ENCODE peak calls at places on chromosomes 1 and 21, in nine cellular contexts. W is prostate gland, H is transverse colon, F is IMR-90, L is esophagus squamous epithelium, V is HCT116, E is A549, S is endothelial cell of umbilical vein, J is sigmoid colon. M is an unnamed sample.

GRCh38 chr1:55937840-55938375 is 641.5 kb downstream of the PLPP3 start:
- DNase-seq in W (no peak), H (no peak), F (no peak), L (no peak), V (no peak), E (no peak), S (no peak), J (no peak), M (no peak)

GRCh38 chr1:19809044-19809750 is 5.9 kb downstream of the RNF186 start:
- DNase-seq in W (no peak), H (peak), F (no peak), L (no peak), V (no peak), E (no peak), S (no peak), J (no peak), M (peak)

GRCh38 chr1:25873120-25873519 is 2.4 kb downstream of the PAQR7 start:
- DNase-seq in W (no peak), H (peak), F (no peak), L (no peak), V (no peak), E (no peak), S (no peak), J (peak), M (no peak)

GRCh38 chr1:244354810-244355278 is 96.9 kb downstream of the ADSS2 start:
- DNase-seq in W (no peak), H (no peak), F (peak), L (no peak), V (no peak), E (no peak), S (no peak), J (no peak), M (no peak)

GRCh38 chr1:243287652-243288051 is 31.8 kb downstream of the SDCCAG8 start:
- DNase-seq in W (no peak), H (no peak), F (peak), L (no peak), V (no peak), E (no peak), S (peak), J (no peak), M (no peak)

GRCh38 chr1:113456967-113457366 is 66.7 kb downstream of the MAGI3 start:
- DNase-seq in W (peak), H (no peak), F (peak), L (no peak), V (peak), E (peak), S (peak), J (peak), M (peak)

GRCh38 chr1:177753655-177754054 is 216.2 kb downstream of the SEC16B start:
- DNase-seq in W (no peak), H (no peak), F (no peak), L (no peak), V (no peak), E (no peak), S (no peak), J (no peak), M (no peak)

GRCh38 chr21:41891132-41891531 is 12.0 kb upstream of the PRDM15 start:
- DNase-seq in W (no peak), H (no peak), F (no peak), L (no peak), V (no peak), E (no peak), S (no peak), J (no peak), M (no peak)

GRCh38 chr1:204513117-204513716 is 3.0 kb upstream of the MDM4 start:
- DNase-seq in W (no peak), H (no peak), F (no peak), L (no peak), V (no peak), E (no peak), S (no peak), J (no peak), M (no peak)

GRCh38 chr1:31798086-31798432 is 17.8 kb downstream of the SPOCD1 start:
- DNase-seq in W (no peak), H (peak), F (no peak), L (no peak), V (no peak), E (no peak), S (peak), J (peak), M (no peak)

GRCh38 chr1:228465571-228466146 is 21.5 kb upstream of the RNF187 start:
- DNase-seq in W (no peak), H (no peak), F (no peak), L (no peak), V (no peak), E (no peak), S (no peak), J (no peak), M (no peak)

GRCh38 chr1:216140650-216141547 is 282.3 kb downstream of the USH2A start:
- DNase-seq in W (no peak), H (no peak), F (peak), L (no peak), V (no peak), E (no peak), S (no peak), J (no peak), M (no peak)

GRCh38 chr1:2148691-2149090 is 45.9 kb downstream of the FAAP20 start:
- DNase-seq in W (no peak), H (peak), F (no peak), L (no peak), V (no peak), E (no peak), S (peak), J (no peak), M (peak)

DNA sequence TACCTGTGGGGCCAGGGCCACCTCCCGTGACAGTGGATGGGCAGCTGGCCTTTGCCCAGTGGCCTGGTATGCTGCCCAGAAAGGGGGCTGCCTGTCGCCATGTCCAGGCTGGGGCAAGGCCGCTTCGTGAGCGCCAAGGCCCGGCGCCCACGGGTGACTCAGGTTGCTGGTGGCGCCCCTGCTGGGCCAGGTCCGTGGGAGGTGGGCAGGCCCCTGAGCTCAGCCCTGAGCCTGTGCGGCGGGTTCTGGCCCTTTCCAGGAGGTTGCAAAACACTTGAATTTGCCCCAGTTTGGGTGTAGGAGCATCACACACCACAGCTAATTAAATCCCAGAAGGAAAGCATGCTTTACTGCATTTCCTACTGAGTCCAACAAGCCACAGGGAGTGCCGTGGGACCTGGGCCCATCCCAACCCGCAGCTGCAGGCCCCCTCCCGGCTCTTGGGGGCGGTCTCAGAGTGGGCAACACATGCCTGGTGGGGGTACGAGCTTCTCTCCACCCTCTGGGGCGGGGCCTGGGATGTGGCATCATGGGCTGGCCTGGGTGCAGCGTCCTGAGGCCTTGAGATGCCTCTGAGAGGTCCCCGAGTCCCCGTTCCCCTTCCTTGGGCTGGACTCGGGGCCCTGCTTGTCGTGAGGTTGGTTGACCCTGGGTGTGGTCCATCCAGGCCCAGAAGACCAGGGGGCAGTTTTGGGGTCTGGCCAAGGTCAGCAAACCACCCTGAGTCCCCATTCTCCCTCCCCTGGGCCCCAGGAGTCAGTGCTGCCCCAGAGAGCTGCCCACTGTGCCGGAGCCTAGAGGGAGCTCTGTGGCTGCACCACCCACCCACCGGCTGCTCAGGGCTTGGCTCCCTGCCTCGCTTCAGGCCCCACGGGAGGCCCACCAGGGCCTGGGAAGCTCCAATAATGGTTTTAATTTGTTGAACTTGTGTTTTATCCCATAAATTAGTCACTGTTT is 160.0 kb downstream of the PEX14 start:
- DNase-seq in W (peak), H (no peak), F (no peak), L (no peak), V (no peak), E (no peak), S (no peak), J (no peak), M (no peak)
- TF ChIP-seq POLR2A in W (no peak), H (no peak), F (no peak), L (no peak), V (no peak), E (no peak), S (no peak), J (no peak), M (no peak)

DNA sequence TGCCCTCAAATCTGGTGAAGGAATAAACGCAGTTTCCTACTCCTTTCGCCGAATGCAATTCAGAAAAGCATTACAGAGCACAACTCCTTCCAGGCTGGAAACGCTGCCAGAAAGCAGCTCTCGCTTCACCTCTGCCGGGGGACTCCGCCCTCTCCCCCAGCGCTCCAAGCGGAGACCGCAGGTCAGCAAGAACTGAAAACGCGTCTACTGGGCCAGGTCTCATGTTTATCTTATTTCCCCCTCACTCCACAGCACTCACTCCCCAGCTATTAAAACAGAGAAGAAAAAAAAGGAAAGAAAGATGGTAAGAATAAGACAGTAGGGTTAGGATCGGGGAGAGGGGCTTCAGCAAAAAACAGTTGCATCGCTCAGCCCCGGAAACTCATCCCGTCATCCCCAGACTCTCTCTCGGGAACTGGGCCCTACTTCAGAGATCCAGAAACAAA is 833 bp upstream of the RCOR3 start:
- DNase-seq in W (peak), H (peak), F (peak), L (peak), V (no peak), E (peak), S (peak), J (peak), M (peak)
- TF ChIP-seq CTCF in W (no peak), H (no peak), F (no peak), L (no peak), V (peak), E (no peak), S (no peak), J (no peak), M (peak)

DNA sequence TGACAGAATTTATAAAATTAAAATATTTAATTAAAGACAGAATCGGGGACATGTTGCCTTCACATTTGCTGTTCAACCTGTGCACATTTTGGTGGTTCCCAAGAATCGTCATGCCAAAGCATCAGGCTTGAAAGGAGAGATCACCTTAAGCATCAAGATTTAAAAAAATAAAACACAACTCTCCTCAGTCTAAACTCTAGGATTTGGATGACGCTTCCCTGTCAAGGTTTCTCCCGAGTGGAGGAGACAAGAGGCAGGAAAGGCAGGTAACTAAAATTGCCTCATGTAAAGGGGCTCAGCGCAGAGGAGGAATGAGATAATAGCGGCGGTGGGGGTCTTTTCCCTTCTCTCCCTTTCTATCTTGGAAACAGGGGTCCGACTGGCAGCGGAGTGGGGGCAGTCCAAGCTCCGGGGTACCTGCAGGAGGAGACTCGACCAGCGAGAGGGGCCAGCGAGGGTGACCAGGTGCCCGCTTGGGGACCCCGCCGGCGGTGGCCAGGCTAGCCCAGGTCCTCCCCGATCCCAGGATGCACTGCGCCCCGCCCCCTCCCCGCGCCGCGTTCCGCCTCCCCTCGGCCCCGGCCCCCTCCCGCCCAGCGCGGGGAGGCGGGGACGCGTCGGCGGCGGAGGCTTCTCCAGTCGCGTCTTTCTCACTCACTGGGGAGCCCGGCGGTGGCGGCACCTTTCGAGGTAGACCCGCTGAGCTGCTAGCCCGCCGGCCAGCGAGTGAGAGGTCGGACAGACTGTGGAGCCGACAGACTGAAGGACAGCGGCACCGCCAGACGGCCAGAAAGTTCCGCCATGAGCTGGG is at the start of gene FNBP1L:
- DNase-seq in W (peak), H (peak), F (peak), L (no peak), V (no peak), E (peak), S (peak), J (peak), M (peak)
- TF ChIP-seq POLR2A in W (peak), H (peak), F (no peak), L (peak), V (peak), E (peak), S (peak), J (no peak), M (peak)

DNA sequence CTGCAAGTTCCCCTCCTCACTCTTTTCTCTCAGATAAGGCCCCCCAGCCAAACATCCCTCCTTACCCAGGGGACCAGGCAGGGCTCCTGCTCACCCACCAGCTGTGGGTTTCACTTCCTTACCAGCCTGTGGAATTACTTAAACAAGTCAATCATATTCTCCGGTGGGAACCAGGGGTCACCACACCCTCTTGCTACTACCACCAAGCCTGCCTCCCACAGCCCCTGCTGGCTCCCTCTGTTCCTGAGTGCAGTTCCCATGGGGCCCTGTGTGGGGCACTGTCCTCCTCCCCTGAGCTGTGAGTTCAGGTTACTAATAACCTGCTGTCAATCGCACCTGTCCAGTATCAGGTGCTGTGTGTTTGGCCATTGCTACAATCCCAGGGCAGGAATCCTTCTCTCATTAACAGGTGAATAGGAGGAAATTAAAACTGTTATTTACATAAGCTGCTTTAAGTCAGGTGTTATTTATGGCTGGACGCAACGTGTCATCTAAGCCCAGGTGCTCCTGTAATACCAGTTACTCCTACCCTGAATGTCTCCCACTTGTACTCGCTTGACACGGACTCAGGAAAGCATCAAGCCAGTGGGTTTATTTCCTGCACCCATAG is 53.1 kb upstream of the LBR start:
- DNase-seq in W (no peak), H (peak), F (no peak), L (no peak), V (peak), E (peak), S (peak), J (peak), M (peak)
- TF ChIP-seq CTCF in W (peak), H (peak), F (peak), L (peak), V (peak), E (peak), S (peak), J (no peak), M (peak)

GRCh38 chr21:44817914-44818635 is at the start of gene SUMO3:
- DNase-seq in W (peak), H (peak), F (peak), L (no peak), V (no peak), E (peak), S (peak), J (peak), M (peak)
- TF ChIP-seq POLR2A in W (peak), H (peak), F (peak), L (peak), V (no peak), E (peak), S (peak), J (no peak), M (peak)

DNA sequence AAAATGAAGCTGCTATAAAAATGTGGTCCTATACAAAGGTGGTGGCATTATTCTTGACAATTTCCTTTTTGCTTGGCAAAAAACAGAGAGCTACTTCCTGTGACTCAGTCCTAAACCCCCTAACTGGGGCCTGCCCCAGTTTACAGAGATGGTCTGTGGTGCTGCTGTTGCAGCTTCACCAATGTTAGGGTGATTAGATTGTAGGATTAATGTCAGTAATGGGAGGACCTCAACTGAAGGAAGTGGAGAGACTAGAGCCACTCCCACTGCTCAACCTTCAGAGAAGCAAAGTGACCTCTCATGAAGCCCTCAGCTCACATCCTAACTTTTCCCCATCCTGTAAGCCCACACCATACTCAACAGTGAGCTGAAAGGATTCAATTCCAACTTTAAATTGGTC is 3.6 kb downstream of the S100A6 start:
- DNase-seq in W (no peak), H (no peak), F (no peak), L (no peak), V (no peak), E (no peak), S (peak), J (peak), M (no peak)
- TF ChIP-seq CTCF in W (no peak), H (no peak), F (no peak), L (no peak), V (no peak), E (no peak), S (no peak), J (no peak), M (no peak)

GRCh38 chr1:207965602-207966387 is 54.9 kb upstream of the CD34 start:
- DNase-seq in W (no peak), H (no peak), F (no peak), L (no peak), V (no peak), E (no peak), S (no peak), J (no peak), M (no peak)

GRCh38 chr1:207966521-207966920 is 55.6 kb upstream of the CD34 start:
- DNase-seq in W (no peak), H (no peak), F (peak), L (no peak), V (no peak), E (no peak), S (peak), J (no peak), M (no peak)

GRCh38 chr1:207964195-207964966 is 53.5 kb upstream of the CD34 start:
- DNase-seq in W (peak), H (no peak), F (no peak), L (no peak), V (no peak), E (no peak), S (peak), J (no peak), M (no peak)

GRCh38 chr1:207962716-207963428 is 51.9 kb upstream of the CD34 start:
- DNase-seq in W (peak), H (peak), F (no peak), L (no peak), V (no peak), E (peak), S (peak), J (peak), M (no peak)

DNA sequence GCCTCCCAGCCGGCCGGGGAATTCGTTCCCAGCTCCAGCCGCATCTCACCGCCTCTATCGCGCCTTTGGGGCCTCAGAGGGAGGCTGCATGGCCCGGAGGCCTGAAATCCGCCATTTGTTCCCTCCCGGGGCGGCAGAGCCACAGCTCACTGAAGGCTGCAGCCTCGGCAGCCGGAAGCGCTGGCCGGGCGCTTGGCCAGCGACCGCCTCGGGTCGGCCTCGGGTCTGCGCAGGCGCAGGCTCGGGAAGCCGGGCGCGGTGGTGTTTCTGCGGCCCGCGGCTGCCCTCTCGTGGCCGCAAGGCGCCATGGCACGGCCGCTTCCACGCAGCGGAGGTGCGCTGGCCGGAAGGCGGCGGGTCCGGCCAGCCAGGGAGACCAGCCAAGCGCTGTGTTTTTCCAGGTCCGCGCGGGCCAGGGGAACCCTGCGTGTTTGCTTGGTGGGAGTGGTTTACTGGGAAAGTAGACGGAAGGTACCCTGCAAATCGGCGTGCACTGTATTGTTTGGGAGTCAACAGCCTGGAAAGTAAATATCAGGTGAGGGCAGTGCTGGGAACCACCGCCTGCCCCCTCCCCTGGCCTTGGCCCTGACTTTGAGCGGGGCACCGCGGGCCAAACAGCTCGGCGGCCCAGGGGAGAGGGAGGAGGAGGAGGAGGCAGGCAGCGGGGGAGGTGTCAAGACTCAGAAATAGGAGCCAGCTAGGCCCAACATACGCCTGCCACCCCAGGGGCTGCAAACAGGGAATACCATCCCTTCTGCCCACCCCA is 52.7 kb upstream of the CD34 start:
- DNase-seq in W (peak), H (peak), F (peak), L (peak), V (peak), E (peak), S (peak), J (peak), M (peak)
- TF ChIP-seq POLR2A in W (peak), H (peak), F (peak), L (peak), V (peak), E (peak), S (peak), J (peak), M (peak)

GRCh38 chr1:198601936-198602889 is 36.6 kb upstream of the PTPRC start:
- DNase-seq in W (no peak), H (no peak), F (peak), L (no peak), V (no peak), E (no peak), S (no peak), J (no peak), M (no peak)
- TF ChIP-seq CTCF in W (no peak), H (no peak), F (no peak), L (no peak), V (no peak), E (no peak), S (no peak), J (no peak), M (no peak)

GRCh38 chr1:54547601-54548388 is at the start of gene ACOT11:
- DNase-seq in W (peak), H (peak), F (peak), L (no peak), V (no peak), E (peak), S (no peak), J (peak), M (peak)
- TF ChIP-seq POLR2A in W (peak), H (no peak), F (no peak), L (no peak), V (no peak), E (no peak), S (no peak), J (peak), M (peak)

GRCh38 chr1:22331618-22332017 is 120.0 kb upstream of the ZBTB40 start:
- DNase-seq in W (no peak), H (no peak), F (no peak), L (no peak), V (no peak), E (no peak), S (no peak), J (no peak), M (no peak)
- TF ChIP-seq CTCF in W (no peak), H (no peak), F (no peak), L (no peak), V (no peak), E (no peak), S (no peak), J (no peak), M (no peak)